ENCODE peak calls at places on chromosome 17, in four cellular contexts. P is MG63, E is colonic mucosa, Y is neuronal stem cell. J is an unnamed sample.

GRCh38 chr17:7438050-7438614 is 1.2 kb upstream of the FGF11 start:
- DNase-seq in E (peak; percentile 59), P (no peak), Y (peak; percentile 58), J (peak; percentile 84)

GRCh38 chr17:61285483-61286320 is 113.9 kb upstream of the TBX2 start:
- DNase-seq in Y (no peak), P (no peak), E (no peak), J (peak; percentile 67)

GRCh38 chr17:48240562-48241130 is 133.1 kb downstream of the SNX11 start:
- DNase-seq in E (no peak), Y (no peak), P (peak; percentile 58), J (peak; percentile 51)

GRCh38 chr17:31582151-31582907 is 190.9 kb downstream of the RAB11FIP4 start:
- DNase-seq in E (peak; percentile 20), P (peak; percentile 81), Y (no peak), J (no peak)

GRCh38 chr17:76912585-76912984 is 44.4 kb downstream of the MGAT5B start:
- DNase-seq in E (no peak), P (no peak), Y (no peak), J (no peak)

GRCh38 chr17:41403409-41404023 is 6.1 kb upstream of the KRT31 start:
- DNase-seq in E (no peak), Y (no peak), P (no peak), J (no peak)

GRCh38 chr17:36697907-36698526 is 96.6 kb downstream of the MRM1 start:
- DNase-seq in E (no peak), P (no peak), Y (peak; percentile 67), J (peak; percentile 29)

GRCh38 chr17:14699569-14700190 is 398.8 kb downstream of the HS3ST3B1 start:
- DNase-seq in Y (peak; percentile 50), P (no peak), E (no peak), J (no peak)

GRCh38 chr17:34606721-34607120 is 27.3 kb downstream of the TMEM132E start:
- DNase-seq in E (no peak), P (peak; percentile 23), Y (no peak), J (no peak)

GRCh38 chr17:18377437-18378204 is at the start of gene EVPLL:
- DNase-seq in Y (no peak), P (no peak), E (peak; percentile 81), J (no peak)

GRCh38 chr17:32440722-32441121 is 3.6 kb upstream of the PSMD11 start:
- DNase-seq in E (no peak), P (no peak), Y (no peak), J (peak; percentile 11)

GRCh38 chr17:2386400-2387085 is 14.3 kb downstream of the MNT start:
- DNase-seq in P (no peak), E (peak; percentile 84), Y (no peak), J (no peak)

GRCh38 chr17:21218101-21218500 is 4.1 kb upstream of the TMEM11 start:
- DNase-seq in P (no peak), E (no peak), Y (no peak), J (peak; percentile 38)

GRCh38 chr17:63258785-63259184 is 187.3 kb downstream of the CYB561 start:
- DNase-seq in E (no peak), Y (no peak), P (no peak), J (no peak)

GRCh38 chr17:32648450-32648849 is 161.7 kb downstream of the CDK5R1 start:
- DNase-seq in P (no peak), E (no peak), Y (no peak), J (no peak)

GRCh38 chr17:68955181-68955841 is at the start of gene ABCA8:
- DNase-seq in E (no peak), Y (no peak), P (peak; percentile 79), J (peak; percentile 62)

GRCh38 chr17:41527076-41528023 is 758 bp downstream of the KRT19 start:
- DNase-seq in P (no peak), E (peak; percentile 81), Y (peak; percentile 26), J (peak; percentile 45)

GRCh38 chr17:10737168-10737622 is 7.4 kb upstream of the TMEM220 start:
- DNase-seq in E (peak; percentile 91), P (peak; percentile 54), Y (no peak), J (peak; percentile 74)

GRCh38 chr17:350706-351435 is 1.7 kb downstream of the RPH3AL start:
- DNase-seq in E (peak; percentile 94), P (peak; percentile 73), Y (no peak), J (no peak)

GRCh38 chr17:6505425-6506142 is 50.8 kb downstream of the PITPNM3 start:
- DNase-seq in P (peak; percentile 50), E (no peak), Y (no peak), J (peak; percentile 84)

GRCh38 chr17:77273397-77274136 is 132.8 kb downstream of the SEC14L1 start:
- DNase-seq in P (no peak), E (no peak), Y (no peak), J (no peak)

GRCh38 chr17:79991924-79992656 is 43.6 kb downstream of the TBC1D16 start:
- DNase-seq in Y (no peak), E (peak; percentile 84), P (no peak), J (peak; percentile 9)

GRCh38 chr17:28405632-28406477 is at the start of gene SLC46A1:
- DNase-seq in P (peak; percentile 72), Y (no peak), E (peak; percentile 65), J (peak; percentile 67)

GRCh38 chr17:80781851-80782277 is 209.8 kb upstream of the CHMP6 start:
- DNase-seq in E (no peak), P (no peak), Y (no peak), J (no peak)

GRCh38 chr17:78142113-78142861 is 3.9 kb upstream of the C17orf99 start:
- DNase-seq in P (peak; percentile 78), Y (no peak), E (peak; percentile 86), J (no peak)

GRCh38 chr17:75371981-75372380 is 33.5 kb downstream of the GRB2 start:
- DNase-seq in P (no peak), E (no peak), Y (no peak), J (no peak)

GRCh38 chr17:40313660-40314556 is 4.9 kb downstream of the RARA start:
- DNase-seq in E (no peak), Y (no peak), P (peak; percentile 66), J (no peak)

GRCh38 chr17:50580636-50581035 is 20.1 kb downstream of the CACNA1G start:
- DNase-seq in P (no peak), E (no peak), Y (no peak), J (no peak)

GRCh38 chr17:50581316-50581715 is 20.8 kb downstream of the CACNA1G start:
- DNase-seq in E (no peak), P (no peak), Y (no peak), J (no peak)

GRCh38 chr17:50578173-50578572 is 17.7 kb downstream of the CACNA1G start:
- DNase-seq in E (no peak), P (no peak), Y (no peak), J (no peak)

GRCh38 chr17:50577451-50577954 is 17.0 kb downstream of the CACNA1G start:
- DNase-seq in P (no peak), Y (no peak), E (no peak), J (no peak)

GRCh38 chr17:50579399-50579798 is 18.9 kb downstream of the CACNA1G start:
- DNase-seq in P (no peak), E (no peak), Y (no peak), J (no peak)
- H3K4me3 ChIP-seq in P (no peak overlapping the region), E (no peak overlapping the region), Y (no peak overlapping the region), J (no peak overlapping the region)

GRCh38 chr17:16617481-16618060 is 36.1 kb downstream of the ZNF624 start:
- DNase-seq in P (no peak), Y (no peak), E (no peak), J (no peak)
- H3K9me3 ChIP-seq in P (peaks cover 6% of the 10 kb centered on the region), Y (peaks cover 13% of the 10 kb centered on the region), E (peaks cover 8% of the 10 kb centered on the region), J (peaks cover 7% of the 10 kb centered on the region)

GRCh38 chr17:82655038-82655479 is 6.8 kb upstream of the WDR45B start:
- DNase-seq in E (peak; percentile 66), P (no peak), Y (no peak), J (no peak)
- H3K4me3 ChIP-seq in E (peak overlapping the region; percentile 0), P (no peak overlapping the region), Y (no peak overlapping the region), J (no peak overlapping the region)

GRCh38 chr17:57025876-57026275 is 47.9 kb downstream of the SCPEP1 start:
- DNase-seq in P (no peak), E (no peak), Y (no peak), J (no peak)
- H3K9me3 ChIP-seq in P (peaks cover 24% of the 10 kb centered on the region), E (no peaks in the 10 kb centered on the region), Y (peaks cover 5% of the 10 kb centered on the region), J (no peaks in the 10 kb centered on the region)

GRCh38 chr17:19656336-19656735 is 7.8 kb downstream of the ALDH3A2 start:
- DNase-seq in E (no peak), P (no peak), Y (no peak), J (no peak)
- H3K4me3 ChIP-seq in E (no peak overlapping the region), P (no peak overlapping the region), Y (no peak overlapping the region), J (no peak overlapping the region)

J was measured in cardiac muscle cell.